ENCODE peak calls at places on chromosome 5, in six cellular contexts. L is GM12878, Z is HepG2, O is H1, B is GM12892, I is K562. P is an unnamed sample.

GRCh38 chr5:169934990-169935389 is 45.3 kb downstream of the INSYN2B start:
- DNase-seq in Z (no peak), O (no peak), I (no peak), B (no peak), L (no peak), P (no peak)

GRCh38 chr5:28164568-28164967 is 1126.2 kb upstream of the CDH9 start:
- DNase-seq in I (no peak), B (no peak), O (no peak), L (no peak), Z (no peak), P (no peak)

GRCh38 chr5:164013077-164013670 is 507.8 kb downstream of the MAT2B start:
- DNase-seq in L (peak; percentile 19), I (peak; percentile 45), O (peak; percentile 41), B (no peak), Z (peak; percentile 45), P (no peak)

GRCh38 chr5:103511554-103511885 is 51.1 kb downstream of the NUDT12 start:
- DNase-seq in Z (no peak), B (no peak), I (no peak), L (no peak), O (no peak), P (no peak)

GRCh38 chr5:164188733-164189148 is 683.3 kb downstream of the MAT2B start:
- DNase-seq in I (no peak), O (no peak), Z (peak; percentile 65), B (no peak), L (no peak), P (no peak)

GRCh38 chr5:104265531-104266130 is 703.0 kb upstream of the NUDT12 start:
- DNase-seq in Z (no peak), L (no peak), I (no peak), O (no peak), B (no peak), P (no peak)

GRCh38 chr5:68046445-68046844 is 169.1 kb upstream of the PIK3R1 start:
- DNase-seq in Z (peak; percentile 6), O (no peak), L (no peak), B (no peak), I (no peak), P (no peak)

GRCh38 chr5:83255268-83255667 is 177.9 kb downstream of the XRCC4 start:
- DNase-seq in L (no peak), Z (no peak), O (no peak), B (no peak), I (no peak), P (no peak)

GRCh38 chr5:158569534-158569933 is 530.2 kb downstream of the EBF1 start:
- DNase-seq in Z (no peak), I (no peak), B (no peak), L (no peak), O (no peak), P (no peak)

GRCh38 chr5:56564451-56565223 is 250.7 kb upstream of the MAP3K1 start:
- DNase-seq in Z (peak; percentile 19), O (no peak), L (no peak), B (no peak), I (no peak), P (no peak)

GRCh38 chr5:83433891-83434290 is 37.7 kb upstream of the VCAN start:
- DNase-seq in O (no peak), B (no peak), Z (no peak), I (no peak), L (no peak), P (no peak)

GRCh38 chr5:50727149-50727496 is 60.7 kb downstream of the PARP8 start:
- DNase-seq in O (no peak), Z (no peak), L (no peak), B (no peak), I (no peak), P (no peak)

GRCh38 chr5:97096096-97096648 is 46.2 kb downstream of the LIX1 start:
- DNase-seq in L (no peak), O (no peak), Z (no peak), B (no peak), I (no peak), P (no peak)

GRCh38 chr5:139378941-139379361 is 4.1 kb downstream of the SLC23A1 start:
- DNase-seq in I (no peak), O (no peak), Z (no peak), B (no peak), L (no peak), P (no peak)

GRCh38 chr5:150164640-150165039 is 1.9 kb upstream of the CDX1 start:
- DNase-seq in B (no peak), O (no peak), Z (no peak), I (no peak), L (no peak), P (no peak)

GRCh38 chr5:141934099-141934844 is 10.6 kb downstream of the DELE1 start:
- DNase-seq in O (no peak), L (no peak), I (peak; percentile 35), B (no peak), Z (no peak), P (no peak)

GRCh38 chr5:103475629-103476240 is 86.9 kb downstream of the NUDT12 start:
- DNase-seq in L (no peak), B (no peak), Z (peak; percentile 21), O (no peak), I (peak; percentile 23), P (no peak)

GRCh38 chr5:137129906-137130680 is 369.0 kb downstream of the SPOCK1 start:
- DNase-seq in I (no peak), Z (no peak), B (no peak), L (no peak), O (no peak), P (no peak)

GRCh38 chr5:139664273-139664693 is 16.1 kb downstream of the CXXC5 start:
- DNase-seq in Z (no peak), B (peak; percentile 78), O (no peak), L (peak; percentile 80), I (no peak), P (peak; percentile 68)

GRCh38 chr5:151708126-151708525 is 21.4 kb upstream of the SPARC start:
- DNase-seq in Z (peak; percentile 25), O (no peak), L (no peak), I (no peak), B (no peak), P (no peak)

GRCh38 chr5:145953202-145953601 is 16.8 kb downstream of the SH3RF2 start:
- DNase-seq in Z (no peak), L (no peak), I (no peak), O (no peak), B (no peak), P (no peak)

GRCh38 chr5:135379052-135379654 is 19.9 kb downstream of the MACROH2A1 start:
- DNase-seq in L (no peak), B (no peak), Z (no peak), I (no peak), O (no peak), P (no peak)

GRCh38 chr5:135230326-135230925 is 168.6 kb downstream of the MACROH2A1 start:
- DNase-seq in I (peak; percentile 58), Z (peak; percentile 29), L (no peak), O (no peak), B (no peak), P (no peak)

GRCh38 chr5:144191998-144192397 is 21.3 kb downstream of the KCTD16 start:
- DNase-seq in I (peak; percentile 22), Z (peak; percentile 42), B (peak; percentile 14), O (no peak), L (peak; percentile 73), P (peak; percentile 31)
- TF ChIP-seq TAF1 in I (no peak), Z (no peak), B (no peak), O (no peak), L (no peak), P (no peak)

DNA sequence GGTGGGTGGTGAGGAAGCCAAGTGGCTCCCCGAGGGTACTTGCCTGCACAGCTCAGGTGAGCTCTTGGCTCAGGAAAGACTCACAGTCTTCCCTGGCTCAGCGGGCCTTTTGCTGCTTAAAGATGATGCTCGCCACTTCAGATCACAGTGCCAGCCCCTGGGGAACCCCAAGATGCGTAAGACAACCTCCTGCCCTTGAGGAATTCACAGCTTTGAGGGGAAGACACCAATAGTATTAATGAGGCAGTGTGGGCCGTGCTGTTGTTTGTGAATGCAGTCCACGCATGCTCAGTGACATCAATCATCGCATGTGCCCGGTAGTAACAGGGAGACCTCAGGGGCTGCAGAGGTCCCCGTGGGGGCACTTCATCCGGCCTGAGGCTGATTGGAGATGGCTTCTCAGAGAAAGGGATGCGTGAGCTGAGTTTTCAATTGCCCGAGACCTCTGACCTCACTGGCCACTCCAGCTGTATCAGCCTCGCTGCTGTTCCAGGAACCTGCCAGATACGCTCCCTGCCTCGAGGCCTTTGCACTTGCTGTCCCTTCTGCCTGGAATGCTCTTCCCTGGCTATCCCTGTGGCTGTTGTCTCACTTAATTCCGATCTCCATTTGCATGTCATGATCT is 36.9 kb downstream of the ERGIC1 start:
- DNase-seq in O (no peak), I (no peak), Z (no peak), L (no peak), B (no peak), P (no peak)
- TF ChIP-seq POLR2A in O (no peak), I (no peak), Z (no peak), L (no peak), B (no peak), P (no peak)

DNA sequence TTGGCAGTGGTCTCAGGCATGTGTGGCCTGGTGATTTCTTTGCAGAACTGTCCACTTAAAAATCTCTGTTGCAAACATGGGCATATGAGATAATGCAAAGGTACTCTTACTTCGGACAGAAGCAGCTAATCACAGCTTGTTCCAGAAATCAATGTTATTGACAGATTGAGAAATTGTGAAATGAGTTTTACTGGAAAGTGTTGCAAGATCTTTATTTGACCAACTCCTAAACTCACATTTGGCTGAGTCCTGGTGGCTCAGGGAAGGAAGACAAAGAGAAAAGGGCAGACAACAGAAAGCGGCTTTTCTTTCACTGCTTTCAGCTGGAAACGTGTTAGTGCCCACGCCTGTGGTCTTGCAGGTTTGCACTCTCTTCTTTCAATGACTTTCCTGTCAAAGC is 586.2 kb downstream of the LRRC70 start:
- DNase-seq in O (no peak), L (no peak), I (no peak), B (no peak), Z (no peak), P (no peak)
- TF ChIP-seq TAF1 in O (no peak), L (no peak), I (no peak), B (no peak), Z (no peak), P (no peak)

GRCh38 chr5:2917093-2917492 is 165.6 kb upstream of the IRX2 start:
- DNase-seq in Z (no peak), L (no peak), B (no peak), I (no peak), O (no peak), P (no peak)

GRCh38 chr5:2913306-2913705 is 161.8 kb upstream of the IRX2 start:
- DNase-seq in L (no peak), B (no peak), O (no peak), I (no peak), Z (no peak), P (no peak)

GRCh38 chr5:2916076-2916682 is 164.7 kb upstream of the IRX2 start:
- DNase-seq in B (no peak), L (no peak), Z (no peak), I (no peak), O (no peak), P (no peak)

GRCh38 chr5:2914022-2914661 is 162.7 kb upstream of the IRX2 start:
- DNase-seq in B (no peak), Z (no peak), O (no peak), L (no peak), I (no peak), P (no peak)

DNA sequence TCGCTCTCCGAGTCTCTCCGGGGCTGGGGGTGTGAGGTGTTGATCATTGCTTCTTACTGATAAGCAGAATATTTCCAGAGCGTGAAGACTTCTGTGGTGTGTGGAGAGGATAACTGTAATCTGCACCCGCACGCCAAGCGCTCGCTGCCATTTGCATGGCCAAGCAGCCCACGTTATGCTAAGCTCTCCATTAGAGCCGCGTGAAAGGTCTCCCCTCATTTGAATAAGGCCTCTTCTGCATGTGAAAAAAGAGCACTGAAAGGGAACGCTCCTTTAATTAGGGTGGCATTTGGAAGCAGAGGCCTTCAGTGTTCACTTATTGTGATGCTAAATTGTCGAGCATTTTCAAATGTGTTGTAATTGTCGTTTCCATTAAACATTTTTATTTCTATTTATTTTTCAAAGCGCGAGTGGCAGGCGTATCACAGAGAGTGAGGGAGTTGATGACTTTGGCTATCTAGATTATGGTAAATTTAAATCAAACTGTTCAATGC is 163.6 kb upstream of the IRX2 start:
- DNase-seq in O (peak; percentile 71), I (no peak), B (no peak), Z (no peak), L (no peak), P (no peak)
- TF ChIP-seq POLR2A in O (peak; percentile 44), I (no peak), B (no peak), Z (no peak), L (no peak), P (no peak)